ENCODE peak calls at places on chromosome 22, in seven cellular contexts. One of them, this sample, is unnamed.

GRCh38 chr22:19817561-19818263 is 37.0 kb downstream of the GNB1L start:
- DNase-seq in B cell: no peak
- DNase-seq in CD4-positive, alpha-beta T cell: no peak
- DNase-seq in epithelial cell of esophagus: no peak
- DNase-seq in nephron progenitor cell: no peak
- DNase-seq in progenitor cell of endocrine pancreas: no peak
- DNase-seq in K562: no peak
- DNase-seq in this sample: no peak

GRCh38 chr22:45155050-45155840 is 8.5 kb upstream of the NUP50 start:
- DNase-seq in B cell: no peak
- DNase-seq in CD4-positive, alpha-beta T cell: no peak
- DNase-seq in epithelial cell of esophagus: peak; percentile 45
- DNase-seq in nephron progenitor cell: no peak
- DNase-seq in progenitor cell of endocrine pancreas: no peak
- DNase-seq in K562: no peak
- DNase-seq in this sample: no peak

GRCh38 chr22:49993649-49994360 is 18.8 kb downstream of the IL17REL start:
- DNase-seq in B cell: no peak
- DNase-seq in CD4-positive, alpha-beta T cell: no peak
- DNase-seq in epithelial cell of esophagus: no peak
- DNase-seq in nephron progenitor cell: no peak
- DNase-seq in progenitor cell of endocrine pancreas: no peak
- DNase-seq in K562: no peak
- DNase-seq in this sample: no peak

GRCh38 chr22:23216331-23217170 is 36.2 kb downstream of the BCR start:
- DNase-seq in B cell: no peak
- DNase-seq in CD4-positive, alpha-beta T cell: no peak
- DNase-seq in epithelial cell of esophagus: no peak
- DNase-seq in nephron progenitor cell: no peak
- DNase-seq in progenitor cell of endocrine pancreas: no peak
- DNase-seq in K562: peak; percentile 54
- DNase-seq in this sample: no peak

GRCh38 chr22:37358917-37359316 is 68.4 kb downstream of the ELFN2 start:
- DNase-seq in B cell: no peak
- DNase-seq in CD4-positive, alpha-beta T cell: no peak
- DNase-seq in epithelial cell of esophagus: peak; percentile 28
- DNase-seq in nephron progenitor cell: no peak
- DNase-seq in progenitor cell of endocrine pancreas: no peak
- DNase-seq in K562: no peak
- DNase-seq in this sample: no peak

GRCh38 chr22:41818011-41818410 is 14.9 kb upstream of the SREBF2 start:
- DNase-seq in B cell: no peak
- DNase-seq in CD4-positive, alpha-beta T cell: no peak
- DNase-seq in epithelial cell of esophagus: no peak
- DNase-seq in nephron progenitor cell: no peak
- DNase-seq in progenitor cell of endocrine pancreas: no peak
- DNase-seq in K562: no peak
- DNase-seq in this sample: no peak

GRCh38 chr22:26887456-26887855 is 230.1 kb downstream of the MIAT start:
- DNase-seq in B cell: no peak
- DNase-seq in CD4-positive, alpha-beta T cell: no peak
- DNase-seq in epithelial cell of esophagus: no peak
- DNase-seq in nephron progenitor cell: no peak
- DNase-seq in progenitor cell of endocrine pancreas: no peak
- DNase-seq in K562: no peak
- DNase-seq in this sample: no peak

GRCh38 chr22:49760630-49761571 is 66.8 kb downstream of the BRD1 start:
- DNase-seq in B cell: no peak
- DNase-seq in CD4-positive, alpha-beta T cell: no peak
- DNase-seq in epithelial cell of esophagus: no peak
- DNase-seq in nephron progenitor cell: no peak
- DNase-seq in progenitor cell of endocrine pancreas: peak; percentile 3
- DNase-seq in K562: no peak
- DNase-seq in this sample: peak; percentile 66

GRCh38 chr22:20721409-20722218 is 52.3 kb upstream of the SERPIND1 start:
- DNase-seq in B cell: no peak
- DNase-seq in CD4-positive, alpha-beta T cell: no peak
- DNase-seq in epithelial cell of esophagus: no peak
- DNase-seq in nephron progenitor cell: no peak
- DNase-seq in progenitor cell of endocrine pancreas: no peak
- DNase-seq in K562: peak; percentile 23
- DNase-seq in this sample: no peak

GRCh38 chr22:19218541-19219233 is 40.2 kb upstream of the SLC25A1 start:
- DNase-seq in B cell: no peak
- DNase-seq in CD4-positive, alpha-beta T cell: no peak
- DNase-seq in epithelial cell of esophagus: no peak
- DNase-seq in nephron progenitor cell: no peak
- DNase-seq in progenitor cell of endocrine pancreas: no peak
- DNase-seq in K562: no peak
- DNase-seq in this sample: no peak

GRCh38 chr22:33591946-33592345 is 328.3 kb downstream of the LARGE1 start:
- DNase-seq in B cell: no peak
- DNase-seq in CD4-positive, alpha-beta T cell: no peak
- DNase-seq in epithelial cell of esophagus: no peak
- DNase-seq in nephron progenitor cell: no peak
- DNase-seq in progenitor cell of endocrine pancreas: no peak
- DNase-seq in K562: no peak
- DNase-seq in this sample: no peak

GRCh38 chr22:37823134-37823985 is at the start of gene GALR3:
- DNase-seq in B cell: peak; percentile 33
- DNase-seq in CD4-positive, alpha-beta T cell: no peak
- DNase-seq in epithelial cell of esophagus: no peak
- DNase-seq in nephron progenitor cell: no peak
- DNase-seq in progenitor cell of endocrine pancreas: no peak
- DNase-seq in K562: no peak
- DNase-seq in this sample: no peak

GRCh38 chr22:17334983-17335382 is 34.3 kb upstream of the CECR2 start:
- DNase-seq in B cell: no peak
- DNase-seq in CD4-positive, alpha-beta T cell: no peak
- DNase-seq in epithelial cell of esophagus: no peak
- DNase-seq in nephron progenitor cell: no peak
- DNase-seq in progenitor cell of endocrine pancreas: no peak
- DNase-seq in K562: no peak
- DNase-seq in this sample: no peak

GRCh38 chr22:50706481-50707125 is 31.4 kb upstream of the ACR start:
- DNase-seq in B cell: no peak
- DNase-seq in CD4-positive, alpha-beta T cell: no peak
- DNase-seq in epithelial cell of esophagus: no peak
- DNase-seq in nephron progenitor cell: no peak
- DNase-seq in progenitor cell of endocrine pancreas: no peak
- DNase-seq in K562: no peak
- DNase-seq in this sample: no peak

GRCh38 chr22:22865311-22866072 is 22.1 kb upstream of the IGLL5 start:
- DNase-seq in B cell: no peak
- DNase-seq in CD4-positive, alpha-beta T cell: no peak
- DNase-seq in epithelial cell of esophagus: no peak
- DNase-seq in nephron progenitor cell: no peak
- DNase-seq in progenitor cell of endocrine pancreas: no peak
- DNase-seq in K562: peak; percentile 42
- DNase-seq in this sample: peak; percentile 50

GRCh38 chr22:18070556-18071306 is 7.1 kb upstream of the PEX26 start:
- DNase-seq in B cell: no peak
- DNase-seq in CD4-positive, alpha-beta T cell: no peak
- DNase-seq in epithelial cell of esophagus: peak; percentile 93
- DNase-seq in nephron progenitor cell: no peak
- DNase-seq in progenitor cell of endocrine pancreas: no peak
- DNase-seq in K562: no peak
- DNase-seq in this sample: no peak

GRCh38 chr22:47409501-47410275 is 647.2 kb downstream of the TBC1D22A start:
- DNase-seq in B cell: no peak
- DNase-seq in CD4-positive, alpha-beta T cell: no peak
- DNase-seq in epithelial cell of esophagus: no peak
- DNase-seq in nephron progenitor cell: no peak
- DNase-seq in progenitor cell of endocrine pancreas: no peak
- DNase-seq in K562: no peak
- DNase-seq in this sample: no peak

GRCh38 chr22:40637181-40638150 is 947 bp upstream of the MRTFA start:
- DNase-seq in B cell: peak; percentile 31
- DNase-seq in CD4-positive, alpha-beta T cell: peak; percentile 32
- DNase-seq in epithelial cell of esophagus: peak; percentile 81
- DNase-seq in nephron progenitor cell: no peak
- DNase-seq in progenitor cell of endocrine pancreas: no peak
- DNase-seq in K562: peak; percentile 37
- DNase-seq in this sample: peak; percentile 29

GRCh38 chr22:26631282-26631681 is 9.5 kb downstream of the CRYBA4 start:
- DNase-seq in B cell: no peak
- DNase-seq in CD4-positive, alpha-beta T cell: no peak
- DNase-seq in epithelial cell of esophagus: no peak
- DNase-seq in nephron progenitor cell: no peak
- DNase-seq in progenitor cell of endocrine pancreas: no peak
- DNase-seq in K562: no peak
- DNase-seq in this sample: no peak

GRCh38 chr22:32341122-32341740 is 16.4 kb upstream of the RFPL3 start:
- DNase-seq in B cell: no peak
- DNase-seq in CD4-positive, alpha-beta T cell: no peak
- DNase-seq in epithelial cell of esophagus: no peak
- DNase-seq in nephron progenitor cell: peak; percentile 57
- DNase-seq in progenitor cell of endocrine pancreas: no peak
- DNase-seq in K562: no peak
- DNase-seq in this sample: no peak

GRCh38 chr22:37406836-37407235 is 20.4 kb downstream of the ELFN2 start:
- DNase-seq in B cell: no peak
- DNase-seq in CD4-positive, alpha-beta T cell: no peak
- DNase-seq in epithelial cell of esophagus: no peak
- DNase-seq in nephron progenitor cell: no peak
- DNase-seq in progenitor cell of endocrine pancreas: no peak
- DNase-seq in K562: no peak
- DNase-seq in this sample: no peak

GRCh38 chr22:45008853-45009751 is 703 bp downstream of the PHF21B start:
- DNase-seq in B cell: peak; percentile 64
- DNase-seq in CD4-positive, alpha-beta T cell: no peak
- DNase-seq in epithelial cell of esophagus: peak; percentile 26
- DNase-seq in nephron progenitor cell: peak; percentile 53
- DNase-seq in progenitor cell of endocrine pancreas: peak; percentile 29
- DNase-seq in K562: no peak
- DNase-seq in this sample: peak; percentile 66

GRCh38 chr22:30838111-30838510 is 130.5 kb downstream of the MORC2 start:
- DNase-seq in B cell: no peak
- DNase-seq in CD4-positive, alpha-beta T cell: no peak
- DNase-seq in epithelial cell of esophagus: peak; percentile 50
- DNase-seq in nephron progenitor cell: no peak
- DNase-seq in progenitor cell of endocrine pancreas: no peak
- DNase-seq in K562: no peak
- DNase-seq in this sample: no peak

GRCh38 chr22:39291501-39291900 is 27.9 kb downstream of the RPL3 start:
- DNase-seq in B cell: no peak
- DNase-seq in CD4-positive, alpha-beta T cell: no peak
- DNase-seq in epithelial cell of esophagus: no peak
- DNase-seq in nephron progenitor cell: no peak
- DNase-seq in progenitor cell of endocrine pancreas: no peak
- DNase-seq in K562: no peak
- DNase-seq in this sample: no peak
- TF ChIP-seq CTCF in B cell: no peak
- TF ChIP-seq CTCF in CD4-positive, alpha-beta T cell: no peak
- TF ChIP-seq CTCF in epithelial cell of esophagus: peak; percentile 3
- TF ChIP-seq CTCF in nephron progenitor cell: no peak
- TF ChIP-seq CTCF in progenitor cell of endocrine pancreas: no peak
- TF ChIP-seq CTCF in K562: peak; percentile 30
- TF ChIP-seq CTCF in this sample: no peak

GRCh38 chr22:29267858-29268510 is at the start of the genes EWSR1 and RHBDD3:
- DNase-seq in B cell: peak; percentile 93
- DNase-seq in CD4-positive, alpha-beta T cell: peak; percentile 98
- DNase-seq in epithelial cell of esophagus: peak; percentile 97
- DNase-seq in nephron progenitor cell: peak; percentile 98
- DNase-seq in progenitor cell of endocrine pancreas: peak; percentile 97
- DNase-seq in K562: peak; percentile 81
- DNase-seq in this sample: peak; percentile 98
- TF ChIP-seq CTCF in B cell: no peak
- TF ChIP-seq CTCF in CD4-positive, alpha-beta T cell: no peak
- TF ChIP-seq CTCF in epithelial cell of esophagus: no peak
- TF ChIP-seq CTCF in nephron progenitor cell: no peak
- TF ChIP-seq CTCF in progenitor cell of endocrine pancreas: no peak
- TF ChIP-seq CTCF in K562: peak; percentile 0
- TF ChIP-seq CTCF in this sample: no peak

GRCh38 chr22:24422078-24422665 is 5.2 kb upstream of the ADORA2A start:
- DNase-seq in B cell: no peak
- DNase-seq in CD4-positive, alpha-beta T cell: no peak
- DNase-seq in epithelial cell of esophagus: no peak
- DNase-seq in nephron progenitor cell: no peak
- DNase-seq in progenitor cell of endocrine pancreas: no peak
- DNase-seq in K562: no peak
- DNase-seq in this sample: no peak

GRCh38 chr22:24420977-24421343 is 6.4 kb upstream of the ADORA2A start:
- DNase-seq in B cell: no peak
- DNase-seq in CD4-positive, alpha-beta T cell: no peak
- DNase-seq in epithelial cell of esophagus: no peak
- DNase-seq in nephron progenitor cell: no peak
- DNase-seq in progenitor cell of endocrine pancreas: no peak
- DNase-seq in K562: no peak
- DNase-seq in this sample: no peak

GRCh38 chr22:24420072-24420976 is 7.1 kb upstream of the ADORA2A start:
- DNase-seq in B cell: no peak
- DNase-seq in CD4-positive, alpha-beta T cell: no peak
- DNase-seq in epithelial cell of esophagus: no peak
- DNase-seq in nephron progenitor cell: no peak
- DNase-seq in progenitor cell of endocrine pancreas: no peak
- DNase-seq in K562: no peak
- DNase-seq in this sample: no peak

GRCh38 chr22:24419480-24419860 is 7.9 kb upstream of the ADORA2A start:
- DNase-seq in B cell: no peak
- DNase-seq in CD4-positive, alpha-beta T cell: no peak
- DNase-seq in epithelial cell of esophagus: no peak
- DNase-seq in nephron progenitor cell: no peak
- DNase-seq in progenitor cell of endocrine pancreas: no peak
- DNase-seq in K562: no peak
- DNase-seq in this sample: no peak

DNA sequence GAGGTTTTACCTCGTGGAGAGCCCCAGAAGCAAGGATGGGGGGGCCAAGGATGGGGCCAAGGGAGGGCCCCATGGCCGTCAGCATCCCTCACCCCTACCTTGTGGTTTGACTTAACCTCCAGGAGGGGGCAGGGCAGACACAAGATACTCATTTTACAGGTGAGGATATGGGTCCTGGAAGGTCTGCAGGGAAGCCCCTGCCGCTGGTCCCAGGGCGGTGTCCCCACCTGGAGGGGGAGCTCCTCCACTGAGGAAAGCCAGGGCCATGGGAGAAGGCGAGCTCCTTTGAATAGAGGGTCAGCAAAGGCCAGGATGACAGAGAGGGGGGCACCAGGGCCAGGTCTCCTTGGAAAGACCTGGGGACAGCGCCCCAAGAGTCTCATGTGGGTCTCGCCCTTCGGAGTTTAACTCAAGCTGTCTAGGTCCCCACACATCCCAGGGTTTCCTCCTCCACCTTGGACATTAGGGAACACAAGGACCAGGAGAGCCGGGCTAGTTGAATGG is 5.9 kb upstream of the ADORA2A start:
- DNase-seq in B cell: peak; percentile 86
- DNase-seq in CD4-positive, alpha-beta T cell: no peak
- DNase-seq in epithelial cell of esophagus: no peak
- DNase-seq in nephron progenitor cell: no peak
- DNase-seq in progenitor cell of endocrine pancreas: no peak
- DNase-seq in K562: peak; percentile 45
- DNase-seq in this sample: peak; percentile 77
- TF ChIP-seq CTCF in B cell: peak; percentile 74
- TF ChIP-seq CTCF in CD4-positive, alpha-beta T cell: peak; percentile 45
- TF ChIP-seq CTCF in epithelial cell of esophagus: peak; percentile 14
- TF ChIP-seq CTCF in nephron progenitor cell: no peak
- TF ChIP-seq CTCF in progenitor cell of endocrine pancreas: peak; percentile 61
- TF ChIP-seq CTCF in K562: peak; percentile 56
- TF ChIP-seq CTCF in this sample: peak; percentile 11

GRCh38 chr22:42907404-42908081 is 50.5 kb upstream of the ARFGAP3 start:
- DNase-seq in B cell: no peak
- DNase-seq in CD4-positive, alpha-beta T cell: no peak
- DNase-seq in epithelial cell of esophagus: peak; percentile 78
- DNase-seq in nephron progenitor cell: no peak
- DNase-seq in progenitor cell of endocrine pancreas: no peak
- DNase-seq in K562: no peak
- DNase-seq in this sample: no peak
- TF ChIP-seq CTCF in B cell: no peak
- TF ChIP-seq CTCF in CD4-positive, alpha-beta T cell: no peak
- TF ChIP-seq CTCF in epithelial cell of esophagus: peak; percentile 35
- TF ChIP-seq CTCF in nephron progenitor cell: no peak
- TF ChIP-seq CTCF in progenitor cell of endocrine pancreas: no peak
- TF ChIP-seq CTCF in K562: no peak
- TF ChIP-seq CTCF in this sample: no peak